ENCODE peak calls at places on chromosomes 3 and 15, in seven cellular contexts. One of them, this sample, is unnamed.

GRCh38 chr3:127629462-127630403 is 748 bp downstream of the PODXL2 start:
- DNase-seq in endothelial cell of umbilical vein: no peak
- DNase-seq in lower leg skin: no peak
- DNase-seq in AG10803: no peak
- DNase-seq in stomach: no peak
- DNase-seq in CD4-positive, alpha-beta T cell: no peak
- DNase-seq in spleen: no peak
- DNase-seq in this sample: no peak

GRCh38 chr3:172467170-172467824 is 19.0 kb upstream of the GHSR start:
- DNase-seq in endothelial cell of umbilical vein: peak
- DNase-seq in lower leg skin: no peak
- DNase-seq in AG10803: peak
- DNase-seq in stomach: no peak
- DNase-seq in CD4-positive, alpha-beta T cell: no peak
- DNase-seq in spleen: no peak
- DNase-seq in this sample: no peak

GRCh38 chr15:29770796-29771195 is 51.5 kb downstream of the TJP1 start:
- DNase-seq in endothelial cell of umbilical vein: no peak
- DNase-seq in lower leg skin: no peak
- DNase-seq in AG10803: no peak
- DNase-seq in stomach: no peak
- DNase-seq in CD4-positive, alpha-beta T cell: no peak
- DNase-seq in spleen: no peak
- DNase-seq in this sample: no peak

GRCh38 chr15:90686435-90687218 is 30.5 kb upstream of the BLM start:
- DNase-seq in endothelial cell of umbilical vein: no peak
- DNase-seq in lower leg skin: no peak
- DNase-seq in AG10803: no peak
- DNase-seq in stomach: no peak
- DNase-seq in CD4-positive, alpha-beta T cell: peak
- DNase-seq in spleen: no peak
- DNase-seq in this sample: no peak

GRCh38 chr3:107518050-107518449 is 4.7 kb upstream of the BBX start:
- DNase-seq in endothelial cell of umbilical vein: no peak
- DNase-seq in lower leg skin: no peak
- DNase-seq in AG10803: no peak
- DNase-seq in stomach: no peak
- DNase-seq in CD4-positive, alpha-beta T cell: no peak
- DNase-seq in spleen: no peak
- DNase-seq in this sample: no peak

GRCh38 chr3:189941679-189942078 is 179.0 kb downstream of the P3H2 start:
- DNase-seq in endothelial cell of umbilical vein: peak
- DNase-seq in lower leg skin: no peak
- DNase-seq in AG10803: no peak
- DNase-seq in stomach: peak
- DNase-seq in CD4-positive, alpha-beta T cell: no peak
- DNase-seq in spleen: no peak
- DNase-seq in this sample: no peak

GRCh38 chr3:134460965-134461364 is 24.8 kb downstream of the ANAPC13 start:
- DNase-seq in endothelial cell of umbilical vein: no peak
- DNase-seq in lower leg skin: no peak
- DNase-seq in AG10803: peak
- DNase-seq in stomach: no peak
- DNase-seq in CD4-positive, alpha-beta T cell: no peak
- DNase-seq in spleen: no peak
- DNase-seq in this sample: no peak

GRCh38 chr3:151431940-151432339 is 28.9 kb downstream of the IGSF10 start:
- DNase-seq in endothelial cell of umbilical vein: no peak
- DNase-seq in lower leg skin: no peak
- DNase-seq in AG10803: no peak
- DNase-seq in stomach: no peak
- DNase-seq in CD4-positive, alpha-beta T cell: no peak
- DNase-seq in spleen: no peak
- DNase-seq in this sample: no peak

GRCh38 chr3:174532776-174533175 is 326.4 kb upstream of the NAALADL2 start:
- DNase-seq in endothelial cell of umbilical vein: no peak
- DNase-seq in lower leg skin: no peak
- DNase-seq in AG10803: no peak
- DNase-seq in stomach: no peak
- DNase-seq in CD4-positive, alpha-beta T cell: no peak
- DNase-seq in spleen: no peak
- DNase-seq in this sample: no peak

GRCh38 chr3:161104561-161105551 is at the start of gene B3GALNT1:
- DNase-seq in endothelial cell of umbilical vein: peak
- DNase-seq in lower leg skin: peak
- DNase-seq in AG10803: peak
- DNase-seq in stomach: peak
- DNase-seq in CD4-positive, alpha-beta T cell: no peak
- DNase-seq in spleen: peak
- DNase-seq in this sample: no peak
- TF ChIP-seq CTCF in endothelial cell of umbilical vein: peak
- TF ChIP-seq CTCF in lower leg skin: no peak
- TF ChIP-seq CTCF in AG10803: no peak
- TF ChIP-seq CTCF in stomach: no peak
- TF ChIP-seq CTCF in CD4-positive, alpha-beta T cell: no peak
- TF ChIP-seq CTCF in spleen: no peak
- TF ChIP-seq CTCF in this sample: no peak

DNA sequence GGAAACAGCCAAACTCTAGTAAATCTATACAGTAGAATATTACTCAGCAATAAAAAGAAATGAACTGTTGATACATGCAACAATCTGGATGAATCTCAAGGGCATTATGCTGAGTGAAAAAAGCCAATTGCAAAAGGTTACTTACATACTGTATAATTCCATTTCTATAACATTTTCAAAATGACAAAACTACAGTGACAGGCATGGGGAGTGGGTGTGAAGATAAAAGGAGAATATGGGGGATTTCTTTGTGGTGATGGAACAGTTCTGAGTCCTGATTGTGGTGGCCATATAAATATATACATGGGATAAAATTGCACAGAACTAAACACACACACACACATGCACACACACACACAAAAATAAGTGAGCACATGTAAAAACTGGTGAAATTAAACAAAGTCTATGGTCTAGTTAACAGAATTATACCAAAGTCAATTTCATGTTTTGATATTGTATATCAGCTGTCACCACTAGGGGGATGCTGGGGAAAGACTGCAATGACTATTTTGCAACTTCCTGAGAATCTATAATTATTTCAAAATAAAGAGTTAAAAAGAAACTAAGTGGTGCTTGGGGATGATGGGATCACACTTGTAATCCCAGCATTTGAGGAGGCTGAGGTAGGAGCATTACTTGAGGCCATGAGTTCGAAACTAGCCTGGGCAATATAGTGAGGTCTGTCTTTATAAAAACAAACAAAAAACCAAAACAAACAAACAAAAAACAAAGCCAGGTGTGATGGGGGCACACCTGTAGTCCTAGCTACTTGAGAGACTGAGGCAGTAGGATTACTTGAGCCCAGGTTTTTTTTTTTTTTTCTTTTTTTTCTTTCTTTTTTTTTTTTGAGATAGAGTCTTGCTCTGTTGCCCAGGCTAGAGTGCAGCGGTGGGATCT is 66.0 kb downstream of the SPTSSB start:
- DNase-seq in endothelial cell of umbilical vein: peak
- DNase-seq in lower leg skin: no peak
- DNase-seq in AG10803: peak
- DNase-seq in stomach: no peak
- DNase-seq in CD4-positive, alpha-beta T cell: no peak
- DNase-seq in spleen: no peak
- DNase-seq in this sample: no peak
- TF ChIP-seq CTCF in endothelial cell of umbilical vein: peak
- TF ChIP-seq CTCF in lower leg skin: no peak
- TF ChIP-seq CTCF in AG10803: peak
- TF ChIP-seq CTCF in stomach: no peak
- TF ChIP-seq CTCF in CD4-positive, alpha-beta T cell: peak
- TF ChIP-seq CTCF in spleen: no peak
- TF ChIP-seq CTCF in this sample: no peak

GRCh38 chr3:194269610-194270145 is 81.5 kb downstream of the CPN2 start:
- DNase-seq in endothelial cell of umbilical vein: peak
- DNase-seq in lower leg skin: peak
- DNase-seq in AG10803: peak
- DNase-seq in stomach: peak
- DNase-seq in CD4-positive, alpha-beta T cell: no peak
- DNase-seq in spleen: peak
- DNase-seq in this sample: no peak
- TF ChIP-seq CTCF in endothelial cell of umbilical vein: peak
- TF ChIP-seq CTCF in lower leg skin: no peak
- TF ChIP-seq CTCF in AG10803: peak
- TF ChIP-seq CTCF in stomach: no peak
- TF ChIP-seq CTCF in CD4-positive, alpha-beta T cell: no peak
- TF ChIP-seq CTCF in spleen: no peak
- TF ChIP-seq CTCF in this sample: no peak

DNA sequence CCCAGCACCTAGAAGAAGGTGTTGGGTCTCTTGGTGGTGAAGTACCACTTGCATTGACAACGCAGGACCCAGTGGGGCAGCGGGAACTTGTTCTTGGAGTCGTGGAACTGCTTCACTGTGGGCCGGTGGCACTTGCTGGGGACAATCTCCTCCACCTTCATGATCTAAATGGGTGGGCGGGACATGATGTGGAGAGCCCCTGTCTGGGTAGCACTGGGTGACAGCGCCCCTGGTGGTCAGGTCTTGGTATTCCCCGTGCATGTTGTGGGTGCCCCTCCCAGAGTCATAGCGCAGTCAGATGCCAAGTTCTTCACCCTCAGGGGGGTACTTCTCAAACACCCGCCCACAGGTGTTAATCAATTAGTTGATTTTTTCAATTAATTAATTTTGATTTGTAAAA is 60.2 kb downstream of the AGBL1 start:
- DNase-seq in endothelial cell of umbilical vein: no peak
- DNase-seq in lower leg skin: no peak
- DNase-seq in AG10803: no peak
- DNase-seq in stomach: no peak
- DNase-seq in CD4-positive, alpha-beta T cell: no peak
- DNase-seq in spleen: no peak
- DNase-seq in this sample: no peak
- TF ChIP-seq CTCF in endothelial cell of umbilical vein: no peak
- TF ChIP-seq CTCF in lower leg skin: no peak
- TF ChIP-seq CTCF in AG10803: peak
- TF ChIP-seq CTCF in stomach: no peak
- TF ChIP-seq CTCF in CD4-positive, alpha-beta T cell: no peak
- TF ChIP-seq CTCF in spleen: no peak
- TF ChIP-seq CTCF in this sample: no peak

GRCh38 chr3:96813820-96814580 is 394 bp upstream of the EPHA6 start:
- DNase-seq in endothelial cell of umbilical vein: peak
- DNase-seq in lower leg skin: peak
- DNase-seq in AG10803: peak
- DNase-seq in stomach: peak
- DNase-seq in CD4-positive, alpha-beta T cell: no peak
- DNase-seq in spleen: peak
- DNase-seq in this sample: no peak
- TF ChIP-seq CTCF in endothelial cell of umbilical vein: no peak
- TF ChIP-seq CTCF in lower leg skin: no peak
- TF ChIP-seq CTCF in AG10803: peak
- TF ChIP-seq CTCF in stomach: no peak
- TF ChIP-seq CTCF in CD4-positive, alpha-beta T cell: no peak
- TF ChIP-seq CTCF in spleen: no peak
- TF ChIP-seq CTCF in this sample: no peak

GRCh38 chr15:27672537-27672936 is 426.6 kb downstream of the OCA2 start:
- DNase-seq in endothelial cell of umbilical vein: no peak
- DNase-seq in lower leg skin: peak
- DNase-seq in AG10803: no peak
- DNase-seq in stomach: no peak
- DNase-seq in CD4-positive, alpha-beta T cell: no peak
- DNase-seq in spleen: no peak
- DNase-seq in this sample: no peak
- TF ChIP-seq CTCF in endothelial cell of umbilical vein: no peak
- TF ChIP-seq CTCF in lower leg skin: no peak
- TF ChIP-seq CTCF in AG10803: no peak
- TF ChIP-seq CTCF in stomach: no peak
- TF ChIP-seq CTCF in CD4-positive, alpha-beta T cell: no peak
- TF ChIP-seq CTCF in spleen: no peak
- TF ChIP-seq CTCF in this sample: no peak

GRCh38 chr3:53513556-53514190 is 19.3 kb downstream of the CACNA1D start:
- DNase-seq in endothelial cell of umbilical vein: no peak
- DNase-seq in lower leg skin: no peak
- DNase-seq in AG10803: no peak
- DNase-seq in stomach: no peak
- DNase-seq in CD4-positive, alpha-beta T cell: no peak
- DNase-seq in spleen: no peak
- DNase-seq in this sample: no peak
- TF ChIP-seq CTCF in endothelial cell of umbilical vein: peak
- TF ChIP-seq CTCF in lower leg skin: no peak
- TF ChIP-seq CTCF in AG10803: no peak
- TF ChIP-seq CTCF in stomach: no peak
- TF ChIP-seq CTCF in CD4-positive, alpha-beta T cell: no peak
- TF ChIP-seq CTCF in spleen: no peak
- TF ChIP-seq CTCF in this sample: no peak

GRCh38 chr3:48125026-48125704 is 63.1 kb downstream of the CDC25A start:
- DNase-seq in endothelial cell of umbilical vein: no peak
- DNase-seq in lower leg skin: peak
- DNase-seq in AG10803: peak
- DNase-seq in stomach: no peak
- DNase-seq in CD4-positive, alpha-beta T cell: no peak
- DNase-seq in spleen: no peak
- DNase-seq in this sample: no peak

GRCh38 chr3:48125886-48126622 is 62.2 kb downstream of the CDC25A start:
- DNase-seq in endothelial cell of umbilical vein: no peak
- DNase-seq in lower leg skin: no peak
- DNase-seq in AG10803: no peak
- DNase-seq in stomach: no peak
- DNase-seq in CD4-positive, alpha-beta T cell: no peak
- DNase-seq in spleen: no peak
- DNase-seq in this sample: no peak

GRCh38 chr3:48130321-48130881 is 57.8 kb downstream of the CDC25A start:
- DNase-seq in endothelial cell of umbilical vein: peak
- DNase-seq in lower leg skin: peak
- DNase-seq in AG10803: peak
- DNase-seq in stomach: peak
- DNase-seq in CD4-positive, alpha-beta T cell: no peak
- DNase-seq in spleen: peak
- DNase-seq in this sample: no peak

GRCh38 chr3:48129921-48130320 is 58.3 kb downstream of the CDC25A start:
- DNase-seq in endothelial cell of umbilical vein: no peak
- DNase-seq in lower leg skin: no peak
- DNase-seq in AG10803: peak
- DNase-seq in stomach: no peak
- DNase-seq in CD4-positive, alpha-beta T cell: no peak
- DNase-seq in spleen: no peak
- DNase-seq in this sample: no peak

DNA sequence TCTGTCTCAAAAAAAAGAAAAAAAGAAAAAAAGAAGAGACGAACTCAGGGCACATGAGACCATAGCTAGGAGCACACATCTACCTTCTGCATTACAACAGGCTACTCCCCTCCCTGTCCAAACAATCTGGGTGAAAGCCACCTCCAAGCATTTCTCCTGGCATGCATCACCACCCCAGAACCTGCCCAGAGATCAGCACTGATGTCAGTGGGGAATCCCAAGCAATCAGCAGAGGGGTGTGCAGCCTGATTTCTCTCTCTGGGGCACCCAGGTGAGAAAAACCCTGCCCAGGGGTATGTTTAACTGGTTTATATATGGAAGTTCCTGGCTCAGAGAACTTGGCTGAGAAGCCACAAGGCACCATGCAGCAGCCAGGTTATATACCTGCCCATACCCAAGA is 59.4 kb downstream of the CDC25A start:
- DNase-seq in endothelial cell of umbilical vein: no peak
- DNase-seq in lower leg skin: no peak
- DNase-seq in AG10803: no peak
- DNase-seq in stomach: no peak
- DNase-seq in CD4-positive, alpha-beta T cell: no peak
- DNase-seq in spleen: no peak
- DNase-seq in this sample: no peak
- TF ChIP-seq CTCF in endothelial cell of umbilical vein: no peak
- TF ChIP-seq CTCF in lower leg skin: no peak
- TF ChIP-seq CTCF in AG10803: no peak
- TF ChIP-seq CTCF in stomach: no peak
- TF ChIP-seq CTCF in CD4-positive, alpha-beta T cell: no peak
- TF ChIP-seq CTCF in spleen: no peak
- TF ChIP-seq CTCF in this sample: no peak

GRCh38 chr15:42215854-42216829 is 8.0 kb upstream of the VPS39 start:
- DNase-seq in endothelial cell of umbilical vein: peak
- DNase-seq in lower leg skin: no peak
- DNase-seq in AG10803: no peak
- DNase-seq in stomach: no peak
- DNase-seq in CD4-positive, alpha-beta T cell: no peak
- DNase-seq in spleen: no peak
- DNase-seq in this sample: no peak
- TF ChIP-seq CTCF in endothelial cell of umbilical vein: no peak
- TF ChIP-seq CTCF in lower leg skin: no peak
- TF ChIP-seq CTCF in AG10803: peak
- TF ChIP-seq CTCF in stomach: no peak
- TF ChIP-seq CTCF in CD4-positive, alpha-beta T cell: no peak
- TF ChIP-seq CTCF in spleen: no peak
- TF ChIP-seq CTCF in this sample: no peak